ENCODE peak calls at places on chromosomes 1 and 21, in four cellular contexts. D is SK-N-SH, F is K562, X is GM12878. H is an unnamed sample.

GRCh38 chr1:48735753-48736152 is 40.9 kb downstream of the BEND5 start:
- DNase-seq in D (no peak), X (no peak), F (no peak), H (no peak)

GRCh38 chr1:25107643-25108010 is 124.7 kb downstream of the SYF2 start:
- DNase-seq in F (no peak), D (no peak), X (no peak), H (no peak)

GRCh38 chr21:41972511-41973205 is 18.8 kb upstream of the C2CD2 start:
- DNase-seq in F (no peak), X (no peak), D (no peak), H (no peak)

GRCh38 chr1:73310797-73311381 is 887.1 kb downstream of the LRRIQ3 start:
- DNase-seq in D (no peak), F (no peak), X (no peak), H (no peak)

GRCh38 chr1:215584389-215584788 is 17.3 kb downstream of the KCTD3 start:
- DNase-seq in X (no peak), F (no peak), D (no peak), H (no peak)

GRCh38 chr21:43880111-43880985 is 15.3 kb downstream of the AGPAT3 start:
- DNase-seq in X (no peak), F (no peak), D (no peak), H (no peak)

GRCh38 chr1:116157096-116157495 is 45.9 kb downstream of the MAB21L3 start:
- DNase-seq in D (no peak), F (no peak), X (no peak), H (no peak)

GRCh38 chr1:18130356-18130755 is 22.8 kb downstream of the IGSF21 start:
- DNase-seq in X (no peak), D (no peak), F (no peak), H (no peak)

GRCh38 chr21:45384656-45385548 is 20.1 kb upstream of the COL18A1 start:
- DNase-seq in F (no peak), D (no peak), X (no peak), H (no peak)

DNA sequence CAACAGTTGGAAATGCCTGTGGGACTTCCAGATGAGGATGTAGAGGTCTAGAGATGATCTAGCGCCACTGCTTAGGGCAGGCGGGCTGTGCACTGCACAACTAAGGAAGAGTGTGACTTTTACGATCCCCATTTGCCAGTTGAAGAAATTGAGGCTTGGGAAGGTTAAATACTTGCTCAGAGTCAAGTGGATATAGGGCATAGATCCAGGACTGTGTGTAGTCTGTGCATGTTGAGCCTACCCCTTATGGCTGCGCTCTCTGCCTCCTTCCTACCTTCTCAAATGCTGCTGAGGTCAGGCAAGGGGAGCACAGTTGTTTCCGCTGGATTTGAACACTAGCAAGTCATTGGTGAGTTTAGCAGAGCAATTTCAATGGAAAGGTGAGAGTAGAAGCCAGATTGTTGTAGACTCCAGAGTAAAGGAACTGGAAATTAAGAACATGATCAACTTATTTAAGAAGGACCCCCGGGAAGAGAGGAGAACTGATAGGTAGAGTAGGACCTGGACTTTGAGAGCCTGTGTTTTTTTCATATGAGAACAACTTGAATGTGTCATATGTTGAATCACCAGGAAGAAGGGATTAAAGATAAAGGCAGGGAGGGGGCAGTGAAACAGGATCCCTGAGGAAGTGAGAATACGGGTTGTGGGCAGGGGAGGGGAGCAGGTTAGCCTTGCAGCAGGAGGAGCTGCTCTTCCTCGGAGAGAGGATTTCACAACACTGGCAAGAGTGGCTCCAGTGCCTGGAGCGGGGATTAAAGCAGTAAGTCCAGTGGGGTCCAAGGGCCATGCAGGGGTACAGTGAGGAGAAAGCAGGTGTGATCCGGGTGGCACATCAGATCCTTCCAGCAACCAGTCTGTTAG is 2.7 kb downstream of the CAPN2 start:
- DNase-seq in X (no peak), D (no peak), F (peak), H (peak)
- TF ChIP-seq RCOR1 in X (no peak), D (no peak), F (no peak), H (no peak)

DNA sequence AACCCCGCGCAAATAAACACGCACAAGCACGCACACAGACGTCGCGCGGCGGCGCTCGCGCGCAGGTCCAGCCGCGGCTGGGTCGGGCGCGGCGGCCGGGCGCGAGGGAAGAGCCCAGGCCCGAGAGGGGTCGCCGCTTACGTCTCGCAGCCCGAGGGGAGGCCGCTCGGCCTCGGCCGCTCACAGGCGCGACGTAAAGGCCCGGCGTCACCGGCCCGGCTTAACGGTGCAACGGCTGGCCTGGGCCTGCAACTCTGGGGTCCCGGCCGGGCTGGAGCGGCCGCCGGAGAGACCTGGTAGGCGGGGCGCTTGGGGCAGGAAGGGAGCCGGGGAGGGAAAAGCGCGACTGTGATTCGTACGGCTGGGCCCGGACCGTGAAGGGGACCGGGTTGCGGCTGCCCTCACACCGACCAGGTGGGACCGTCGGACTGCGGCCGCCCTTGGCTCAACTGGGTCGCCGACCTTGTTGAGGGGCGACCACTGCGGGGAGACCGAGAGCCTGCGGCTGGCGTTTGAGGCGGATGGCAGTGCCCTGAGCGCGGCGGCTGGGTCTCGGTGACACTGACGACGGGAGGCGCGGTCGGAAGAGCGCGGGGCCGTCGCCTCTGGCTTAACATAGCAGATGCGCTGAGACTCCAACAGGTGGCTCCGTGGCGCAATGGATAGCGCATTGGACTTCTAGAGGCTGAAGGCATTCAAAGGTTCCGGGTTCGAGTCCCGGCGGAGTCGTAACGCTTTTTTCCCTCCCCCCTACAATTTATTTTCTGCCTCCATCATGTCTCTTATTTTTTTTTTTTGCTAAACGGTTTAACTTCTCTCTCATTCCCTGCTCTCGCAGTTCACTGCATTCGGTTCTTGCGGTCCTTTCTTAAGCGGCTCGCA is 31.8 kb downstream of the DNTTIP2 start:
- DNase-seq in D (peak), X (peak), F (peak), H (peak)
- TF ChIP-seq EP300 in D (peak), X (no peak), F (peak), H (no peak)

GRCh38 chr1:21816602-21817302 is 4.7 kb downstream of the LDLRAD2 start:
- DNase-seq in X (no peak), F (no peak), D (no peak), H (no peak)
- TF ChIP-seq RCOR1 in X (no peak), F (no peak), D (no peak), H (no peak)

GRCh38 chr1:67619080-67619479 is 65.9 kb upstream of the GADD45A start:
- DNase-seq in X (no peak), F (no peak), D (no peak), H (no peak)

GRCh38 chr1:67614511-67614934 is 70.5 kb upstream of the GADD45A start:
- DNase-seq in X (no peak), F (no peak), D (no peak), H (peak)

GRCh38 chr1:67616394-67616985 is 68.5 kb upstream of the GADD45A start:
- DNase-seq in F (no peak), D (no peak), X (no peak), H (no peak)

GRCh38 chr1:67615886-67616285 is 69.1 kb upstream of the GADD45A start:
- DNase-seq in D (no peak), X (no peak), F (no peak), H (no peak)

DNA sequence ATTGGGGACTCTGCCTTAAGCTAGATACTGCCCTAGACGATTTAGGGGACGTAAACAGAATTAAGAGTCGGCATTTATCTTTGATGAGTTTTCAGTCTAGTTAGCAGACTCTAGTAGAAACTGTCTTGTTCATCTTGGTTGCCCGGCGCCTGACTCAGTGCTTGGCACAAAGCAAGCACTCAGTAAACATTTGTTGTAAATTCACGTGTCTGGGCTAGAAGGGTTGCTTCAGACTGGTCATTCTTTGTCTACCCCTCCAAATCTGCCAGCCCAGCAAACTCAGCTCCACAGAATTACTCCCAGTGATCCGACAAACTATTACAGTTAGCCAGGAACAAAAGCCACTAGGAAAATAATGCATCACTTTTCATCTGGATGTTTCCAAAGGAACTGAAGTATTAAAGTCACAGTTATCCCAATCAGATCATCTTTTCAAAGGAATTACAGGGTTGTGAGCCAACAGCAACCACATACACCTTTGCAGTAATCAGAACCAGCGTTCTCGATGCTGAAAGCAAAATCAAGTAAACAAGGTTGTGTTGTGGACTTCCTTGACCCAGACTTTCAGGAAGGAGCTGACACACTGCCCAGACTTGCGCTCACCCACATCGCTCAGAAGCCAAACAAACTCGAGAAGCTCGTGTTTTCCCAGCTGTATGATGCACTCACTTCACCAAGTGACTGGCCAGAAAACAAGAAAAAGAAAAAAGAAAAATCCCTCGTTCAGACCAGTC is 66.5 kb upstream of the GADD45A start:
- DNase-seq in F (no peak), D (no peak), X (no peak), H (peak)
- TF ChIP-seq EP300 in F (no peak), D (no peak), X (no peak), H (no peak)

GRCh38 chr1:189774721-189775287 is 702.9 kb downstream of the BRINP3 start:
- DNase-seq in X (no peak), D (no peak), F (no peak), H (no peak)
- TF ChIP-seq RCOR1 in X (no peak), D (no peak), F (no peak), H (no peak)

GRCh38 chr1:15370781-15371467 is 38.8 kb upstream of the EFHD2 start:
- DNase-seq in F (no peak), X (no peak), D (peak), H (no peak)
- TF ChIP-seq EP300 in F (no peak), X (no peak), D (no peak), H (no peak)

GRCh38 chr1:39902121-39902807 is 547 bp upstream of the MYCL start:
- DNase-seq in D (peak), F (peak), X (no peak), H (peak)
- TF ChIP-seq RCOR1 in D (no peak), F (no peak), X (no peak), H (no peak)

DNA sequence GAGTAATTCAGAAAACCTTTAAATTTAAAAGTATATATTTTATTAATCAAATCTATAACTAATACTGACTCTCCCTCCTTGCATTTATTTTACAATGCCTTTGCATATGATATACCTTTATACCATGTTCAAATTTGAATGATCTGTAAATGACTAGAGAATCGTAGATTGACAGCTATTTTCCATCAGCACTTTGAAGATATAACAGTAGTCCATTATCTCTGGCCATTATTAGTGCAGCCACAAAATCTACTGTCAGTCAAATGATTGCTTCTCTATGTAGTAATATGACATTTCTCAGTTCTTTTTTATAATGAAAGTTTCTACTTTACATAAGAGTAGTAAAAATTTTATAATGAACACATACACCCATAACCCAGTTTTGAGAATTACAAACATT is 1054.8 kb upstream of the B3GALT2 start:
- DNase-seq in D (no peak), F (no peak), X (no peak), H (no peak)
- TF ChIP-seq EP300 in D (no peak), F (no peak), X (no peak), H (no peak)

GRCh38 chr1:200281451-200281850 is 128.4 kb downstream of the ZNF281 start:
- DNase-seq in D (no peak), X (no peak), F (no peak), H (no peak)
- TF ChIP-seq RCOR1 in D (no peak), X (no peak), F (no peak), H (no peak)